ENCODE peak calls at places on chromosomes 6 and 20, in four cellular contexts. M is NB4, V is AG09309, Z is lower leg skin. U is an unnamed sample.

GRCh38 chr6:44010411-44011349 is 116.6 kb downstream of the MRPL14 start:
- DNase-seq in M (peak), V (peak), Z (no peak), U (no peak)

GRCh38 chr20:51447097-51447764 is 95.3 kb downstream of the NFATC2 start:
- DNase-seq in M (no peak), V (peak), Z (peak), U (no peak)

GRCh38 chr6:14274552-14275492 is 157.2 kb downstream of the CD83 start:
- DNase-seq in M (no peak), V (no peak), Z (peak), U (no peak)

GRCh38 chr20:10864076-10864672 is 190.4 kb upstream of the JAG1 start:
- DNase-seq in M (peak), V (no peak), Z (peak), U (no peak)

GRCh38 chr6:157550114-157550989 is 169.4 kb downstream of the ZDHHC14 start:
- DNase-seq in M (no peak), V (no peak), Z (no peak), U (peak)

GRCh38 chr20:362271-363254 is 15.7 kb downstream of the NRSN2 start:
- DNase-seq in M (peak), V (no peak), Z (peak), U (no peak)

GRCh38 chr20:63602321-63602720 is 24.6 kb downstream of the GMEB2 start:
- DNase-seq in M (no peak), V (no peak), Z (no peak), U (no peak)

GRCh38 chr20:2805682-2806350 is 5.4 kb upstream of the CPXM1 start:
- DNase-seq in M (no peak), V (no peak), Z (no peak), U (no peak)

GRCh38 chr20:5135363-5136012 is 8.7 kb downstream of the CDS2 start:
- DNase-seq in M (no peak), V (no peak), Z (no peak), U (no peak)